ENCODE peak calls at places on chromosome 21, in seven cellular contexts. J is activated CD8-positive, alpha-beta memory T cell treated with anti-CD3 and anti-CD28 coated beads for 48 hours; R is effector CD4-positive, alpha-beta T cell; O is GM10248; E is AG04450; Y is T-helper 1 cell; L is hippocampal formation. X is an unnamed sample.

GRCh38 chr21:38821248-38821647 is 15.5 kb downstream of the ETS2 start:
- DNase-seq in J (no peak), R (no peak), O (no peak), E (no peak), Y (no peak), L (no peak), X (no peak)

GRCh38 chr21:37220433-37220980 is 46.6 kb downstream of the VPS26C start:
- DNase-seq in J (peak), R (peak), O (peak), E (no peak), Y (peak), L (peak), X (peak)

GRCh38 chr21:45499201-45499750 is 43.0 kb downstream of the SLC19A1 start:
- DNase-seq in J (no peak), R (no peak), O (no peak), E (no peak), Y (no peak), L (no peak), X (no peak)

GRCh38 chr21:15005391-15005790 is 59.4 kb downstream of the NRIP1 start:
- DNase-seq in J (no peak), R (peak), O (no peak), E (no peak), Y (peak), L (no peak), X (no peak)

GRCh38 chr21:17758703-17759102 is 60.5 kb downstream of the C21orf91 start:
- DNase-seq in J (no peak), R (no peak), O (no peak), E (no peak), Y (no peak), L (no peak), X (no peak)

GRCh38 chr21:36693144-36694040 is 5.5 kb upstream of the SIM2 start:
- DNase-seq in J (no peak), R (no peak), O (peak), E (no peak), Y (no peak), L (no peak), X (peak)

GRCh38 chr21:42155045-42155855 is 63.7 kb upstream of the ABCG1 start:
- DNase-seq in J (no peak), R (no peak), O (no peak), E (no peak), Y (no peak), L (no peak), X (peak)

GRCh38 chr21:35924714-35925301 is 135.5 kb downstream of the SETD4 start:
- DNase-seq in J (no peak), R (no peak), O (no peak), E (peak), Y (no peak), L (no peak), X (no peak)

GRCh38 chr21:35252831-35253230 is 203.7 kb upstream of the RUNX1 start:
- DNase-seq in J (no peak), R (no peak), O (no peak), E (no peak), Y (no peak), L (no peak), X (peak)

X was measured in osteoblast.